ENCODE peak calls at places on chromosomes 6 and 20, in eight cellular contexts. O is T-helper 1 cell, I is mucosa of descending colon, P is fibroblast of mammary gland, L is fibroblast of pulmonary artery, M is mesothelial cell of epicardium, R is mesendoderm, B is foreskin fibroblast. C is an unnamed sample.

GRCh38 chr20:4688342-4688741 is 33.4 kb upstream of the PRND start:
- DNase-seq in P (no peak), O (no peak), L (no peak), R (no peak), M (no peak), I (no peak), B (no peak), C (no peak)

GRCh38 chr6:129644567-129645015 is 65.4 kb downstream of the ARHGAP18 start:
- DNase-seq in M (no peak), L (peak; percentile 83), B (peak; percentile 68), I (no peak), P (peak; percentile 45), O (no peak), R (peak; percentile 43), C (no peak)

GRCh38 chr6:32405656-32406055 is 1.3 kb downstream of the BTNL2 start:
- DNase-seq in O (no peak), L (no peak), I (no peak), P (no peak), R (no peak), M (no peak), B (no peak), C (no peak)

GRCh38 chr6:121680058-121680457 is 244.6 kb downstream of the GJA1 start:
- DNase-seq in O (no peak), I (no peak), R (peak; percentile 49), P (no peak), L (peak; percentile 21), B (no peak), M (no peak), C (no peak)

GRCh38 chr6:163577404-163577803 is 162.9 kb downstream of the QKI start:
- DNase-seq in L (no peak), P (no peak), R (peak; percentile 58), B (no peak), I (no peak), O (no peak), M (no peak), C (no peak)

GRCh38 chr6:104404377-104404776 is 455.3 kb downstream of the HACE1 start:
- DNase-seq in R (peak; percentile 15), L (no peak), M (no peak), P (peak; percentile 1), O (no peak), I (no peak), B (peak; percentile 11), C (no peak)

GRCh38 chr20:53287357-53288042 is 306.1 kb downstream of the ZNF217 start:
- DNase-seq in B (no peak), O (no peak), L (no peak), P (no peak), M (no peak), I (no peak), R (no peak), C (no peak)

GRCh38 chr6:150249261-150249660 is 106.4 kb downstream of the PPP1R14C start:
- DNase-seq in M (no peak), I (no peak), B (no peak), O (no peak), P (no peak), L (no peak), R (no peak), C (no peak)

GRCh38 chr6:140441256-140441655 is 1066.8 kb upstream of the CITED2 start:
- DNase-seq in R (peak; percentile 90), L (peak; percentile 70), I (no peak), O (no peak), P (peak; percentile 48), B (peak; percentile 84), M (peak; percentile 22), C (no peak)

GRCh38 chr20:20731945-20732296 is 19.5 kb upstream of the RALGAPA2 start:
- DNase-seq in P (peak; percentile 36), L (peak; percentile 61), B (no peak), R (no peak), M (no peak), O (no peak), I (no peak), C (no peak)

C was measured in activated T-helper 9 cell treated with anti-CD3 and anti-CD28 coated beads, Interleukin-2, amount 50 U/mL, for 16 hours.